ENCODE peak calls at places on chromosomes 6 and 20, in ten cellular contexts. K is mucosa of descending colon; I is iPS-NIHi11; G is stimulated activated CD8-positive, alpha-beta memory T cell treated with anti-CD3 and anti-CD28 coated beads, Interleukin-15, amount 100 ng/mL, for 4 hours; X is nucleus accumbens; U is osteocyte; B is GOT3; A is left ventricle myocardium superior; Y is ascending aorta; R is bronchial epithelial cell. E is an unnamed sample.

GRCh38 chr6:138346302-138347195 is 31.2 kb upstream of the SMIM28 start:
- DNase-seq in R (peak), X (no peak), I (no peak), K (no peak), B (no peak), Y (no peak), A (no peak), U (no peak), G (no peak), E (no peak)

GRCh38 chr20:45111799-45112471 is 3.0 kb downstream of the WFDC5 start:
- DNase-seq in K (no peak), Y (no peak), X (peak), A (no peak), B (no peak), G (no peak), U (no peak), I (peak), R (no peak), E (no peak)

GRCh38 chr20:38635721-38636285 is 34.2 kb downstream of the ARHGAP40 start:
- DNase-seq in R (peak), Y (no peak), X (no peak), I (no peak), A (no peak), B (no peak), G (no peak), U (no peak), K (no peak), E (peak)

GRCh38 chr6:35804996-35805736 is at the start of gene LHFPL5:
- DNase-seq in X (no peak), R (no peak), I (peak), Y (no peak), B (no peak), G (no peak), K (peak), U (no peak), A (peak), E (no peak)

GRCh38 chr20:3454821-3455220 is 16.0 kb upstream of the ATRN start:
- DNase-seq in K (no peak), B (no peak), G (no peak), R (no peak), X (no peak), I (no peak), A (no peak), U (no peak), Y (no peak), E (no peak)

GRCh38 chr6:155402656-155403304 is 52.9 kb downstream of the NOX3 start:
- DNase-seq in K (no peak), B (no peak), X (no peak), I (no peak), R (no peak), Y (no peak), A (no peak), G (no peak), U (no peak), E (no peak)

GRCh38 chr6:14857501-14857900 is 388.4 kb upstream of the JARID2 start:
- DNase-seq in K (peak), G (peak), I (no peak), R (no peak), X (no peak), A (no peak), B (no peak), Y (peak), U (no peak), E (no peak)

GRCh38 chr6:23659125-23659524 is 466.9 kb upstream of the NRSN1 start:
- DNase-seq in X (peak), B (no peak), R (peak), Y (no peak), A (no peak), K (peak), G (no peak), I (peak), U (no peak), E (peak)

GRCh38 chr20:31494131-31494530 is 19.0 kb downstream of the REM1 start:
- DNase-seq in A (no peak), R (peak), K (peak), G (no peak), Y (no peak), I (peak), X (no peak), B (no peak), U (no peak), E (peak)

GRCh38 chr6:35443341-35444030 is 8.7 kb upstream of the FANCE start:
- DNase-seq in R (no peak), A (no peak), I (no peak), Y (no peak), X (no peak), U (no peak), G (no peak), K (no peak), B (no peak), E (no peak)

GRCh38 chr6:52423971-52424381 is 3.8 kb downstream of the EFHC1 start:
- DNase-seq in I (no peak), A (no peak), U (no peak), K (no peak), G (no peak), R (peak), X (no peak), B (no peak), Y (peak), E (no peak)

GRCh38 chr20:18686696-18687095 is 98.8 kb downstream of the DTD1 start:
- DNase-seq in X (no peak), I (no peak), G (no peak), R (no peak), K (no peak), A (no peak), Y (no peak), B (no peak), U (no peak), E (no peak)

GRCh38 chr6:107711953-107712522 is 112.1 kb downstream of the SCML4 start:
- DNase-seq in I (no peak), Y (no peak), K (no peak), X (no peak), B (no peak), A (no peak), U (no peak), G (no peak), R (no peak), E (no peak)

GRCh38 chr6:45595010-45595851 is 217.5 kb upstream of the SUPT3H start:
- DNase-seq in K (no peak), X (no peak), U (no peak), G (no peak), B (no peak), A (no peak), I (no peak), R (no peak), Y (no peak), E (no peak)

GRCh38 chr6:16800942-16801341 is 39.7 kb upstream of the ATXN1 start:
- DNase-seq in G (no peak), K (no peak), U (no peak), R (peak), X (no peak), I (no peak), A (no peak), B (no peak), Y (no peak), E (no peak)

GRCh38 chr6:150770631-150771030 is 94.9 kb upstream of the MTHFD1L start:
- DNase-seq in Y (no peak), R (no peak), G (no peak), A (no peak), X (no peak), K (no peak), U (no peak), I (no peak), B (no peak), E (no peak)

GRCh38 chr6:34810936-34811632 is 19.2 kb downstream of the BLTP3A start:
- DNase-seq in B (no peak), I (no peak), K (peak), X (no peak), U (no peak), G (no peak), R (peak), Y (no peak), A (no peak), E (no peak)